ENCODE peak calls at places on chromosomes 12 and 14, in four cellular contexts. U is tibial artery; C is effector memory CD4-positive, alpha-beta T cell; L is A673. F is an unnamed sample.

GRCh38 chr12:4819654-4820053 is 90.1 kb upstream of the KCNA1 start:
- DNase-seq in U (no peak), C (no peak), L (no peak), F (no peak)

GRCh38 chr12:90499793-90500192 is 455.2 kb downstream of the CCER1 start:
- DNase-seq in U (no peak), C (no peak), L (no peak), F (no peak)

GRCh38 chr12:43009307-43009706 is 419.8 kb upstream of the PRICKLE1 start:
- DNase-seq in U (no peak), C (no peak), L (peak), F (no peak)

GRCh38 chr12:116207274-116207673 is 70.2 kb downstream of the MED13L start:
- DNase-seq in U (no peak), C (no peak), L (no peak), F (no peak)

GRCh38 chr12:79689477-79690155 is 1.1 kb downstream of the PAWR start:
- DNase-seq in U (peak), C (no peak), L (peak), F (peak)

GRCh38 chr14:87566986-87567385 is 426.0 kb downstream of the GALC start:
- DNase-seq in U (no peak), C (no peak), L (peak), F (no peak)

GRCh38 chr14:95526483-95527391 is 8.1 kb upstream of the GLRX5 start:
- DNase-seq in U (no peak), C (no peak), L (no peak), F (no peak)

GRCh38 chr14:77046706-77047105 is 18.2 kb upstream of the IRF2BPL start:
- DNase-seq in U (no peak), C (no peak), L (no peak), F (no peak)

GRCh38 chr12:58288191-58288590 is 346.8 kb downstream of the ATP23 start:
- DNase-seq in U (no peak), C (no peak), L (no peak), F (no peak)

GRCh38 chr14:55130194-55130550 is 1.1 kb downstream of the LGALS3 start:
- DNase-seq in U (no peak), C (no peak), L (no peak), F (no peak)

GRCh38 chr12:81727387-81727786 is 31.8 kb downstream of the PPFIA2 start:
- DNase-seq in U (no peak), C (no peak), L (no peak), F (no peak)

GRCh38 chr14:74571441-74571841 is 40.6 kb downstream of the LTBP2 start:
- DNase-seq in U (no peak), C (no peak), L (no peak), F (no peak)

GRCh38 chr12:67442347-67442841 is 173.2 kb downstream of the CAND1 start:
- DNase-seq in U (no peak), C (no peak), L (no peak), F (no peak)

GRCh38 chr12:111692575-111693210 is 6.8 kb downstream of the ACAD10 start:
- DNase-seq in U (no peak), C (no peak), L (peak), F (no peak)

GRCh38 chr14:29215853-29216252 is 449.3 kb downstream of the FOXG1 start:
- DNase-seq in U (no peak), C (no peak), L (no peak), F (no peak)

GRCh38 chr12:124273630-124274029 is 21.3 kb upstream of the RFLNA start:
- DNase-seq in U (no peak), C (no peak), L (peak), F (no peak)

GRCh38 chr12:106978035-106978800 is 8.7 kb downstream of the MTERF2 start:
- DNase-seq in U (no peak), C (no peak), L (peak), F (peak)

GRCh38 chr12:43210437-43211197 is 341.4 kb downstream of the ADAMTS20 start:
- DNase-seq in U (no peak), C (no peak), L (no peak), F (no peak)

GRCh38 chr12:67515679-67516363 is 132.7 kb upstream of the DYRK2 start:
- DNase-seq in U (no peak), C (no peak), L (no peak), F (no peak)

GRCh38 chr12:21771311-21771710 is 3.2 kb downstream of the KCNJ8 start:
- DNase-seq in U (no peak), C (no peak), L (no peak), F (no peak)

GRCh38 chr12:113072136-113072535 is 15.6 kb downstream of the DTX1 start:
- DNase-seq in U (no peak), C (no peak), L (no peak), F (no peak)

GRCh38 chr12:81726634-81727033 is 32.5 kb downstream of the PPFIA2 start:
- DNase-seq in U (no peak), C (no peak), L (no peak), F (no peak)

DNA sequence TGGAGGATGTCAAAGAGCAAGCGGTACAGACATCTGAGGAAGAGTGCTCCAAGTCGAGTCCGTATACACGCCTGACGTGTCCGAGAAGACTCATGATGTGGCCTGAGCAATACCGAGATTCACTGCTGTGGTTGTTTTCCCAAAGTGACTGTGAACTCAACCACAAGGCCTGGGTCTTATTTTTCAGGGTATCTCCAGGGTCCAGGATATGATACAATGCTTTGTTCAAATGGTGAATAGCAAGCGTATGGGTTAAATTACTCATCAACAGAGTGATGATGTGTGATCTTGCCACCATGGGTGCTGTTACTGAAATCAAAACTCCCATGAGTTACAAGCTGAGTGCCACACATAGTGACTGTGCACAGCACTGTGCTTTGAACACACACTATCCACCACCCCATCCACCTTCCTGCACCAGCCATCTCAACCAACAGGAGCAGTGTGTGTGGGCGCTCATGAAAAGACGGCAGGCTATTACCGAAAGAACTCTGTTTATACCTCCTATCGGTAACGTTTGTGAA is 109.6 kb downstream of the BCAT1 start:
- DNase-seq in U (no peak), C (no peak), L (no peak), F (no peak)
- H3K27ac ChIP-seq in U (no peak), C (no peak), L (no peak), F (no peak)

GRCh38 chr12:19533567-19533966 is 94.3 kb downstream of the AEBP2 start:
- DNase-seq in U (no peak), C (no peak), L (peak), F (no peak)

GRCh38 chr12:19528750-19529149 is 89.5 kb downstream of the AEBP2 start:
- DNase-seq in U (no peak), C (no peak), L (no peak), F (no peak)

GRCh38 chr12:19530631-19531020 is 91.3 kb downstream of the AEBP2 start:
- DNase-seq in U (no peak), C (no peak), L (no peak), F (no peak)

GRCh38 chr12:19527876-19528275 is 88.6 kb downstream of the AEBP2 start:
- DNase-seq in U (no peak), C (no peak), L (no peak), F (no peak)

DNA sequence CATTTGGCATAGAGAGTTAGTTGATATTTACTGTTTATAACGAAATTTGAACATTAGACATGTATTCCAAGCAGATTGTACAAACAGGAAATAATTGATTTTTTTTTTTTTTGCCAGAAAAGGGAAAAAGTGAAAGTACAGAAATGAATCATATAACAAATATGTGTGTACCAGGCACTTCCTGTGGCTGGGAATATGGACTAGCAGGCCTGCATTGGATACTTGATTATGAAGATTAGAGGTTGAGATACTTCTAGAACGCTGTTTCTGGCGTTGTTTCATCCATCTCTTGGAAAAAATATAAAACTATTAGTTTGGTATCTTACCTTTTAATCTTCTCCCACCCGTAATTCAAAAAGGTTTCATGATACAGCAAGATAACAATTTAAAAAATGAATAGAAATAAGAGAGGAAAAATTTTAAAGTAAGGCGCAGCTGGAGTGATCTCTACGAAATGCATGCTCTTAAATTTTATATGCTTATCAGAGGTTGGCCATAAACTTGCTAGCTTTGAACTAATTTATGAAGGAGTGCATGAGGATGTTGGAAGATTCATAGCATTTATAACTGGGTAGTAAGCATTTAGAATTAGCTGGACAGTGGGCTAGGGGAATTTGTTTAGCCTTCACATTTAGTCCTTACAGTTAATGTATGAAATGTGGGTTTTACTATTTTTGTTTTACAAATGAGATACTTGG is 90.8 kb downstream of the AEBP2 start:
- DNase-seq in U (no peak), C (no peak), L (no peak), F (no peak)
- H3K27ac ChIP-seq in U (no peak), C (no peak), L (no peak), F (no peak)

GRCh38 chr12:38961044-38961443 is 55.7 kb upstream of the CPNE8 start:
- DNase-seq in U (no peak), C (no peak), L (no peak), F (no peak)
- H3K27ac ChIP-seq in U (no peak), C (no peak), L (no peak), F (no peak)

GRCh38 chr12:32847287-32847686 is 49.3 kb downstream of the PKP2 start:
- DNase-seq in U (no peak), C (no peak), L (no peak), F (no peak)

GRCh38 chr12:32841061-32841460 is 55.5 kb downstream of the PKP2 start:
- DNase-seq in U (no peak), C (no peak), L (no peak), F (no peak)

GRCh38 chr12:32846053-32846452 is 50.5 kb downstream of the PKP2 start:
- DNase-seq in U (no peak), C (no peak), L (no peak), F (no peak)

GRCh38 chr12:32839828-32840227 is 56.7 kb downstream of the PKP2 start:
- DNase-seq in U (no peak), C (no peak), L (no peak), F (no peak)

DNA sequence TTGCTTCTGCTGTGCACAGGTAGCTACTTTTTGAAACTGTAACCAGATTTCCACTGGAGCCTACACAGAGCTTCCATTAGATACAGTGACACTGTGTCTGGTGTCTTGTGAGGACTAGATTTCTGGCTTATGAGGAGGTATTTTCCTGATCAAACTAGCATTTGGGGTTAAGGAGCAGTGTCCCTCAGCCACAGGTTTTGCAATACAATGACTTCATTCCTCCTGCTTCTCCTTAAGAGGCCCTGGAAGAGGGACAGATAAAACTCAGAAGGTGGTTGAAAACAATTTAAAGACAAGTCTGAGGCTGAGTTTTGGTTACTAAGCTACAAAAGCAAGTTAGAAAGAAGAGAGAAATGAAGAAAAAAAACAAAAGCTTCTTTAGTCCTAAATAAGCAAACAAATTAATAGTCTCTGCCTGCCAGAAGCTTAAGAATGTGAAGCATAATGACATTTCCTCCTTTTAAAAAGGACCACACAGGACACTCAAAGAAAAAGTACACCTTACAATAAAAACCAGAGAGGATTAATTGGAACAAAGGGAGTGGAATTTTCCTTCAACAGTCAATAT is 53.0 kb downstream of the PKP2 start:
- DNase-seq in U (no peak), C (no peak), L (no peak), F (no peak)
- H3K27ac ChIP-seq in U (no peak), C (no peak), L (no peak), F (no peak)

GRCh38 chr12:30437616-30438015 is 258.1 kb downstream of the IPO8 start:
- DNase-seq in U (no peak), C (no peak), L (no peak), F (no peak)
- H3K27ac ChIP-seq in U (no peak), C (no peak), L (no peak), F (no peak)

GRCh38 chr12:47410383-47410782 is 295.4 kb downstream of the RPAP3 start:
- DNase-seq in U (no peak), C (no peak), L (no peak), F (no peak)
- H3K27ac ChIP-seq in U (no peak), C (no peak), L (no peak), F (no peak)

GRCh38 chr14:25993830-25994229 is 604.0 kb downstream of the NOVA1 start:
- DNase-seq in U (no peak), C (no peak), L (no peak), F (no peak)

GRCh38 chr14:25988536-25988935 is 609.3 kb downstream of the NOVA1 start:
- DNase-seq in U (no peak), C (no peak), L (no peak), F (no peak)
- H3K27ac ChIP-seq in U (no peak), C (no peak), L (no peak), F (no peak)

GRCh38 chr12:104177336-104177662 is 38.3 kb upstream of the TXNRD1 start:
- DNase-seq in U (no peak), C (no peak), L (no peak), F (no peak)

GRCh38 chr12:104175726-104176247 is 37.8 kb upstream of the NFYB start:
- DNase-seq in U (no peak), C (no peak), L (no peak), F (no peak)

GRCh38 chr12:104181313-104181712 is 34.3 kb upstream of the TXNRD1 start:
- DNase-seq in U (no peak), C (no peak), L (no peak), F (no peak)

GRCh38 chr12:104180389-104180788 is 35.2 kb upstream of the TXNRD1 start:
- DNase-seq in U (no peak), C (no peak), L (no peak), F (no peak)

DNA sequence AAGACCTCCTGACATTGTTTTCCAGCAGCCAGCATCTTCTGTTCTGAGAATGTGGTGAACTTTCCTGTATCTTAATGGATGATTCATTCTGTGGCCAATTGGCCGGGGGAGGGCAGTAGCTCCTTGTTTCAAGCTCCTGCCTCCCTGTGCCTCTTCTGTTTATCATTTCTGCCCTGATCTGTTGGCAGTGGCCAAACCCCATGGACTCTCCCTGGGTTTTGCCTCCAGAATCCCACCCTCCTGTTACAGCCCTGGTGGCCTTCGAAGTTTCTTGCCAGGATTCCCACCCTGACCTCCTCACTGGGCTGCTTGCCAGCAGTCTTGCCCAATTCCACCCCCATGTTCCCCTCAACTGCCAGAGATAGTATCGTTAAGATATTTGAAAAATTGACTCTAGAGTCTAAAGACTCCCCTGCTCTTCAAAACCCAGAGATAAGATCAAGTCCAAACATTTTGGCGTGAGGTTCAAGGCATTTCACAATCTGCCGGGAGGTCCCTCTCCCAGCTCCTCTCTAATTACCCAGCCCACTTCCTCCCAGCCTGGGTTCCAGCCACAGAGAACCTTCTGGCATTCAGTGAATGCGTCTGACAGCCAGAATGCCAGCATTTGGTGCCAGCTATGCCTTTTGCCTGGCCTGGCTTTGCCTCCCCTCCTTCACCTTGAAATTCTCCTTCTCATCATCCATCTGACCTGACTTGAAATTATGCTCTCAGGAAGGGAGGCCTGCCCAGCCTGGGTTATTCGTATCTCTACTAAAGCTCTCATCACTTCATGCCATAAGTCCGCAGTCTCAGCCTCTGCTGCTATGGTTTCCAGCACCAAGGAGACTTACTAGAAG is 37.7 kb upstream of the TXNRD1 start:
- DNase-seq in U (peak), C (no peak), L (peak), F (no peak)
- H3K27ac ChIP-seq in U (peak), C (no peak), L (no peak), F (no peak)

GRCh38 chr14:72560331-72560730 is 333.6 kb downstream of the DPF3 start:
- DNase-seq in U (no peak), C (no peak), L (no peak), F (no peak)
- H3K27ac ChIP-seq in U (peak), C (no peak), L (no peak), F (no peak)

F was measured in substantia nigra.